ENCODE peak calls at places on chromosomes 1 and 21, in six cellular contexts. Q, V, N, U, F and P are unnamed samples.

GRCh38 chr1:25027876-25028586 is 98.0 kb upstream of the RUNX3 start:
- DNase-seq in Q (no peak), V (no peak), N (no peak), U (no peak), F (no peak), P (no peak)

GRCh38 chr1:32728413-32729077 is 26.0 kb upstream of the SYNC start:
- DNase-seq in Q (no peak), V (no peak), N (no peak), U (no peak), F (no peak), P (no peak)

GRCh38 chr1:170414989-170415733 is 116.8 kb upstream of the GORAB start:
- DNase-seq in Q (no peak), V (peak; percentile 30), N (no peak), U (no peak), F (no peak), P (peak; percentile 24)

GRCh38 chr1:65820983-65821382 is 28.3 kb downstream of the PDE4B start:
- DNase-seq in Q (no peak), V (no peak), N (no peak), U (no peak), F (no peak), P (no peak)

GRCh38 chr1:247054992-247055415 is 23.6 kb downstream of the ZNF670 start:
- DNase-seq in Q (no peak), V (peak; percentile 20), N (no peak), U (no peak), F (no peak), P (no peak)

GRCh38 chr1:207691814-207692213 is 46.9 kb downstream of the CR1L start:
- DNase-seq in Q (no peak), V (no peak), N (no peak), U (no peak), F (no peak), P (no peak)

GRCh38 chr1:205591522-205592351 is 40.1 kb downstream of the ELK4 start:
- DNase-seq in Q (peak; percentile 80), V (peak; percentile 89), N (peak; percentile 93), U (peak; percentile 65), F (peak; percentile 85), P (peak; percentile 89)

GRCh38 chr1:41535236-41535720 is 50.8 kb upstream of the EDN2 start:
- DNase-seq in Q (no peak), V (peak; percentile 5), N (peak; percentile 15), U (no peak), F (peak; percentile 30), P (no peak)

GRCh38 chr21:44291936-44292811 is 6.5 kb downstream of the AIRE start:
- DNase-seq in Q (no peak), V (no peak), N (no peak), U (no peak), F (no peak), P (no peak)

GRCh38 chr1:103960710-103961109 is 211.0 kb downstream of the AMY1C start:
- DNase-seq in Q (no peak), V (no peak), N (no peak), U (no peak), F (no peak), P (no peak)

GRCh38 chr1:191134796-191135195 is 657.1 kb upstream of the BRINP3 start:
- DNase-seq in Q (no peak), V (no peak), N (no peak), U (no peak), F (no peak), P (no peak)

GRCh38 chr1:109447524-109447923 is 18.8 kb upstream of the SYPL2 start:
- DNase-seq in Q (no peak), V (no peak), N (no peak), U (no peak), F (no peak), P (no peak)

GRCh38 chr1:23466423-23466989 is 17.5 kb downstream of the ASAP3 start:
- DNase-seq in Q (no peak), V (no peak), N (no peak), U (no peak), F (no peak), P (no peak)

GRCh38 chr1:181352695-181353094 is 130.6 kb upstream of the CACNA1E start:
- DNase-seq in Q (no peak), V (no peak), N (no peak), U (no peak), F (no peak), P (no peak)

GRCh38 chr21:36608251-36608650 is 90.7 kb upstream of the SIM2 start:
- DNase-seq in Q (no peak), V (no peak), N (no peak), U (no peak), F (no peak), P (no peak)

GRCh38 chr1:206495493-206496046 is 11.8 kb upstream of the RASSF5 start:
- DNase-seq in Q (no peak), V (no peak), N (no peak), U (no peak), F (no peak), P (no peak)

GRCh38 chr21:41217656-41218380 is 49.9 kb downstream of the BACE2 start:
- DNase-seq in Q (no peak), V (peak; percentile 38), N (peak; percentile 74), U (no peak), F (no peak), P (no peak)

GRCh38 chr1:17538428-17539130 is 919 bp upstream of the ARHGEF10L start:
- DNase-seq in Q (no peak), V (peak; percentile 38), N (no peak), U (no peak), F (no peak), P (peak; percentile 54)

GRCh38 chr1:55484173-55484572 is 269.0 kb upstream of the USP24 start:
- DNase-seq in Q (no peak), V (no peak), N (no peak), U (no peak), F (no peak), P (no peak)

GRCh38 chr1:10074059-10074854 is 41.5 kb downstream of the UBE4B start:
- DNase-seq in Q (no peak), V (peak; percentile 47), N (peak; percentile 52), U (no peak), F (no peak), P (no peak)

GRCh38 chr1:12478612-12478985 is 139.4 kb downstream of the DHRS3 start:
- DNase-seq in Q (no peak), V (peak; percentile 44), N (peak; percentile 57), U (no peak), F (no peak), P (peak; percentile 55)

GRCh38 chr1:67683736-67684525 is 1.1 kb upstream of the GADD45A start:
- DNase-seq in Q (no peak), V (no peak), N (peak; percentile 47), U (no peak), F (no peak), P (peak; percentile 36)

GRCh38 chr1:201216395-201217085 is 25.9 kb downstream of the IGFN1 start:
- DNase-seq in Q (no peak), V (peak; percentile 6), N (no peak), U (no peak), F (peak; percentile 32), P (no peak)

GRCh38 chr1:219463629-219464028 is 149.3 kb downstream of the ZC3H11B start:
- DNase-seq in Q (no peak), V (no peak), N (no peak), U (no peak), F (no peak), P (no peak)

GRCh38 chr1:59779949-59780348 is 34.8 kb upstream of the HOOK1 start:
- DNase-seq in Q (no peak), V (no peak), N (no peak), U (no peak), F (no peak), P (no peak)

GRCh38 chr1:172851077-172851476 is 192.2 kb downstream of the FASLG start:
- DNase-seq in Q (peak; percentile 16), V (no peak), N (no peak), U (no peak), F (no peak), P (no peak)

GRCh38 chr1:7827134-7827955 is 25.5 kb downstream of the UTS2 start:
- DNase-seq in Q (no peak), V (no peak), N (peak; percentile 50), U (no peak), F (no peak), P (no peak)

GRCh38 chr1:119947468-119947867 is 51.2 kb upstream of the ADAM30 start:
- DNase-seq in Q (no peak), V (no peak), N (no peak), U (no peak), F (no peak), P (no peak)

GRCh38 chr1:3261969-3262579 is 192.4 kb upstream of the ARHGEF16 start:
- DNase-seq in Q (no peak), V (no peak), N (no peak), U (no peak), F (no peak), P (no peak)

GRCh38 chr1:69511426-69512192 is 56.1 kb upstream of the LRRC7 start:
- DNase-seq in Q (no peak), V (no peak), N (no peak), U (no peak), F (no peak), P (no peak)

GRCh38 chr21:39802226-39802625 is 57.2 kb downstream of the IGSF5 start:
- DNase-seq in Q (no peak), V (no peak), N (no peak), U (no peak), F (no peak), P (no peak)

DNA sequence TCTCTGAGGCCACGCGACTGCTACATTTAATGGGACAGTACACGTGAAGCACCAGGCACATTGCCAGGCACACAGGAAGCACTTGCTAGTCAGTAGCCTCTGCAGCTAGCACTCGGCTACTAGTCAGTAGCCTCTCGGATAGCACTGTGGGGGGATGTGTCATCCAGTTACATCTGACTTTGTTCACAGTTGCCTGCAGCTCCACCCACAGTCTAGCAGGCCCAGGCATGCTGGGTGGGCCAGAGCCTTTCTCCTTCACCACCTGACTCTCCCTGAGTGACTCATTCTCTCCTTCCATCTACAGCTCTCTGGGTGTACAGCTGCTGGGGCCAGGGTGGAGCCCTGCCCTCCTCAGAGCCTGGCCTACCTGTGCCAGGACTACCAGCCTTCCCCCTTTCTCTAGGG is 51.5 kb downstream of the PTPRF start:
- DNase-seq in Q (no peak), V (peak; percentile 59), N (peak; percentile 79), U (peak; percentile 93), F (no peak), P (no peak)
- TF ChIP-seq POLR2A in Q (no peak), V (no peak), N (no peak), U (no peak), F (no peak), P (no peak)

GRCh38 chr1:29453502-29454240 is 217.3 kb downstream of the PTPRU start:
- DNase-seq in Q (no peak), V (no peak), N (peak; percentile 15), U (peak; percentile 70), F (peak; percentile 39), P (no peak)
- TF ChIP-seq CTCF in Q (no peak), V (no peak), N (no peak), U (peak; percentile 41), F (no peak), P (no peak)

GRCh38 chr1:164071288-164071687 is 487.7 kb upstream of the PBX1 start:
- DNase-seq in Q (no peak), V (no peak), N (no peak), U (no peak), F (no peak), P (no peak)
- H3K9me3 ChIP-seq in Q (no peaks in the 10 kb centered on the region), V (peaks cover 9% of the 10 kb centered on the region), N (no peaks in the 10 kb centered on the region), U (no peaks in the 10 kb centered on the region), F (no peaks in the 10 kb centered on the region), P (no peaks in the 10 kb centered on the region)

DNA sequence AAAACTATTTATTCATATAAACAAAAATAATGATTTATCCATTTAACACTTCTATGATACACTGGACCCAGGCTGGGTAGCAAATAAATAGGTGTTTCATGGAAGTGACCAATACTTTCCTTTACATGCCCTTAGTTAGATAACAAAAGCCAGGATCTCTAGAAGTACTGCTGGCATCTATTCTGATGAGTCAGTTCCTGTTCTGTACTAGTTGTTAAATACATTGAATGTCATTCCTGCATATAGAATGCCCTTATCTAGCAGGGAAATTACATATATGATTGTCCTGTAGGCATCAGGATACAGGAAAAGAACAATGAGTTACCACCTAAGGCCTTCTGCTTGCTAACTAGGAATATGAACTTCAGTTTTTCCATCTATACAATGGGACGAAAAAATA is 130.8 kb downstream of the HFM1 start:
- DNase-seq in Q (no peak), V (no peak), N (no peak), U (no peak), F (no peak), P (no peak)
- TF ChIP-seq POLR2A in Q (no peak), V (no peak), N (no peak), U (no peak), F (no peak), P (no peak)